ENCODE peak calls at places on chromosomes 2 and 18, in four cellular contexts. D is SK-N-SH, F is K562, A is WTC11. G is an unnamed sample.

GRCh38 chr2:153917570-153917969 is 45.8 kb downstream of the GALNT13 start:
- DNase-seq in D (no peak), F (no peak), A (no peak), G (no peak)

GRCh38 chr2:10083692-10084566 is 3.7 kb upstream of the CYS1 start:
- DNase-seq in D (no peak), F (peak), A (no peak), G (no peak)

GRCh38 chr2:20145497-20146193 is 79.3 kb downstream of the SDC1 start:
- DNase-seq in D (no peak), F (peak), A (no peak), G (no peak)

GRCh38 chr2:132936791-132937190 is 266.8 kb upstream of the LYPD1 start:
- DNase-seq in D (no peak), F (no peak), A (no peak), G (no peak)

GRCh38 chr2:136141510-136142154 is 23.7 kb upstream of the CXCR4 start:
- DNase-seq in D (peak), F (no peak), A (no peak), G (no peak)

GRCh38 chr2:175464311-175464670 is 282.8 kb upstream of the ATP5MC3 start:
- DNase-seq in D (no peak), F (no peak), A (no peak), G (no peak)

GRCh38 chr2:135664623-135665068 is 77.0 kb upstream of the UBXN4 start:
- DNase-seq in D (no peak), F (no peak), A (no peak), G (no peak)

GRCh38 chr18:8602557-8602956 is 6.7 kb upstream of the RAB12 start:
- DNase-seq in D (no peak), F (no peak), A (no peak), G (no peak)

GRCh38 chr2:111200333-111200879 is 79.7 kb downstream of the BCL2L11 start:
- DNase-seq in D (no peak), F (no peak), A (no peak), G (peak)

GRCh38 chr2:46001741-46002506 is 295.3 kb upstream of the EPAS1 start:
- DNase-seq in D (no peak), F (no peak), A (no peak), G (no peak)
- TF ChIP-seq TEAD4 in D (no peak), F (no peak), A (no peak), G (no peak)

GRCh38 chr2:158024288-158024898 is 77.3 kb upstream of the UPP2 start:
- DNase-seq in D (peak), F (peak), A (peak), G (peak)
- TF ChIP-seq TEAD4 in D (no peak), F (no peak), A (no peak), G (no peak)

GRCh38 chr2:28870146-28870891 is at the start of gene TRMT61B:
- DNase-seq in D (peak), F (peak), A (peak), G (peak)

GRCh38 chr2:28868611-28869010 is 1.5 kb downstream of the TRMT61B start:
- DNase-seq in D (no peak), F (no peak), A (no peak), G (no peak)

GRCh38 chr2:28871620-28872019 is 1.5 kb upstream of the TRMT61B start:
- DNase-seq in D (no peak), F (no peak), A (no peak), G (no peak)

DNA sequence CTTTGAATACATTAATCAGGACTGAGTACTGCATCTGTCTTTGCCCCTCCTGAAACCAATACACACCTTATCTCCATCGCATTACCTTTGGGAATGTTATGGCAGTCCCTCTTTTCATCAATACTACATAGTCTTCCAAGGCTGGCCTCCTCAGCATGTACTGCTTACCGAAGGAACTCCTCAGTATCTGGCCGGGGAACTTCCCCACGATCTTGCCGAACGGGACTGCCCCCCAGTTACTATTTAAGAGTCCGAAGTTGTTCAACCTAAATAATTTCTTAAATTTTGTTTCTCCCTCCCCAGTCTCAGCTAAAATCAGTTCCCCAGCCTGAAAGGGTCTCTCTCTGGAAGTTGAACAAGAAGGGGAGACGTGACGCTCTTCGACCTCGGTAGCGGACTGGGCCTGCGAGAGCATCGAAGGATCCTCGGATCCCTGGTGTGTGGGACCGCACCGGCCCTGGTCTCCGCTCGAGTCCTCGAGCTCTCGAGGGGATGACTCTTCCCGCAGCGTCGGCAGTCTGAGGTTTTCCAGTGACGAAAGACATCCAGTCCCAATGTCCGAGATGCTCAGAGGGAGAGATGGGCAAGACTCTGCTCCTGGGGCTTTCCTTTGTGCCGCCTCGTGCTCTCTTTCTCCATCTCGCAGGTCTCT is 489 bp downstream of the TRMT61B start:
- DNase-seq in D (no peak), F (no peak), A (no peak), G (no peak)
- TF ChIP-seq TEAD4 in D (no peak), F (no peak), A (no peak), G (no peak)

GRCh38 chr2:31735716-31736115 is 155.0 kb upstream of the SRD5A2 start:
- DNase-seq in D (no peak), F (no peak), A (no peak), G (no peak)

GRCh38 chr2:31739156-31739555 is 158.4 kb upstream of the SRD5A2 start:
- DNase-seq in D (no peak), F (no peak), A (no peak), G (no peak)

DNA sequence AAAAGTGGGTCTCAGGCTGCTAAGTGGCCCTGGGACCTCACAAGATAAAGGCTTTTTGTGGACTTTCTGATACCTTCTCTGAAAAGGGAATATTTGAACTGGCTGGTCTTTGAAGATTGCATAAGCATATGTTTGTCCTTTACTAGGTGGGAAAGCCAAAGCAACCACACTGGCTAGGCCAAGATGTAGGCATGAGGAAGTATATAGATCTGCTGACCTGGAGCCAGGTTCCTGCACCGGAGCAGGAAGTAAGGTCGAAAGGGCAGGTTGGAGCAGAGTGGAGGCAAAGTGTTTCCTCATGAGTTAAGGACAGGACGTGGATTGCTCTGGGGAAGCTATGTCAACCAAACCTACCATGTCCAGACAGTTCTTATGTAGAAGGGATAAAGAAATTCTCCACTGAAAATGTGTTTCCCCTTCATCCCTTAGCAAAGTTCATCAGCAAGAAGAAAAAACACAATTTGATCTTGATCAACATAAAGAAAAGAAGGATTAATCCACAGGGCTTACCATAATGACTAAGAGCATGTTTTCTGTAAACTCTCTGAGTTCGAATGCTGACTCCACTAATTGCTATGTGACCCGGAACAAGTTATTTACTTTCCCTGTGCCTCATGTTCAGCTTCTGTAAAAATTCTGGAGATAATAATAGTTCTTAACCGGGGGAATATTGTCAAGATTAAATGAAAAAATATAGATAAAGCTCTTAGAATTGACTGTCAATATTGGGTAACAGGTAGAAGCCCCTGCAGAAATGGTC is 156.1 kb upstream of the SRD5A2 start:
- DNase-seq in D (no peak), F (no peak), A (no peak), G (no peak)
- TF ChIP-seq TEAD4 in D (no peak), F (no peak), A (no peak), G (no peak)

GRCh38 chr18:54689319-54689718 is 98.3 kb downstream of the DYNAP start:
- DNase-seq in D (no peak), F (no peak), A (no peak), G (no peak)

GRCh38 chr18:54690198-54690597 is 99.2 kb downstream of the DYNAP start:
- DNase-seq in D (no peak), F (no peak), A (no peak), G (no peak)

GRCh38 chr18:54679318-54680149 is 88.5 kb downstream of the DYNAP start:
- DNase-seq in D (peak), F (peak), A (no peak), G (no peak)

GRCh38 chr18:54684786-54685185 is 93.7 kb downstream of the DYNAP start:
- DNase-seq in D (peak), F (peak), A (peak), G (no peak)
- TF ChIP-seq TEAD4 in D (no peak), F (no peak), A (no peak), G (no peak)

GRCh38 chr2:98795535-98795902 is 64.6 kb upstream of the MGAT4A start:
- DNase-seq in D (no peak), F (no peak), A (no peak), G (no peak)

GRCh38 chr2:98794214-98794810 is 63.4 kb upstream of the MGAT4A start:
- DNase-seq in D (no peak), F (no peak), A (no peak), G (no peak)

GRCh38 chr2:98793275-98793674 is 62.3 kb upstream of the MGAT4A start:
- DNase-seq in D (no peak), F (no peak), A (no peak), G (no peak)

GRCh38 chr2:98796775-98797544 is 66.0 kb upstream of the MGAT4A start:
- DNase-seq in D (no peak), F (no peak), A (no peak), G (no peak)

DNA sequence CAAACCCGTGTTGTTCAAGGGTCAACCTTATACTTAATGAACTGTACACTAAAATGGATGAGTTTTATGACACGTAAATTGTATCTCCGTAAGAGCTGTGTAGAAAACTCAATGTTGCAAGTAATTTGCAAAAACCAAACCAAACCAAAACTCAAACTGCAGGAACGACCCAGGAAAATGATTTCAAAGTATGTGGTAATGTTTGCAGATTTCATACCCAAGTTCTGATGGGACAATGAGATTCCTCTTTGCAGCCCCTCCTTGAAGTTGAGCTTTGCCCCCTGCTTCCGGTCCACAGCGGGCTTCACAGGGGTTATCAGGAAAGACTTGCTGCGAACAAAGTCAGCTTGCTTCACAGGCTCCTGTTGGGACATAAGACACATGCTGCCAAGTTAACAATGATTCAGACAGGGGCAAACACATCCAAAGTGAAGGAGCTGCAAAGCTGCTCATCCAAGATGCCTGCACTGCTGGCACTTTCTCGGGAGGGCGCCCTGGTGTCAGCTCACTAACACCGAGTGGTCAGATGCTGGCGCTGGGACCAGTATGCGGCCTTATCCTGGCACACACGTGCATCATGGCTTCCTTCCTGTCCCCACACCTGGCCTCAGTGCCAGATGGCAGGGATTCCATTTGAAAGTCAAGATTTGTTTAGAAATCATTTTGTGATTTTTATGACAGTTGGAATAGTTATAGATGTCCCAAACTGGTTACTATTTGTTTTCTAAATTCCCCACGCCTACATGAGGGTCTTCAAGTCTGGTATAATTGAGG is 65.2 kb upstream of the MGAT4A start:
- DNase-seq in D (no peak), F (no peak), A (no peak), G (no peak)
- TF ChIP-seq TEAD4 in D (no peak), F (no peak), A (no peak), G (no peak)